ENCODE peak calls at places on chromosome 12, in eight cellular contexts. W is naive thymus-derived CD4-positive, alpha-beta T cell; C is psoas muscle; L is lower lobe of right lung; Y is small intestine; H is A673; D is cardiac muscle cell; I is body of pancreas. P is an unnamed sample.

GRCh38 chr12:84889818-84890217 is 22.8 kb downstream of the SLC6A15 start:
- DNase-seq in W (no peak), C (no peak), L (no peak), Y (no peak), H (no peak), D (no peak), I (no peak), P (no peak)

GRCh38 chr12:10404798-10405197 is 4.8 kb downstream of the KLRC4 start:
- DNase-seq in W (no peak), C (no peak), L (no peak), Y (no peak), H (no peak), D (no peak), I (no peak), P (no peak)

GRCh38 chr12:104583311-104583710 is 126.6 kb downstream of the CHST11 start:
- DNase-seq in W (no peak), C (no peak), L (no peak), Y (no peak), H (no peak), D (no peak), I (no peak), P (no peak)

GRCh38 chr12:49983892-49984291 is 11.1 kb downstream of the AQP6 start:
- DNase-seq in W (no peak), C (no peak), L (no peak), Y (peak; percentile 11), H (peak; percentile 92), D (peak; percentile 62), I (no peak), P (no peak)

GRCh38 chr12:55019784-55020183 is at the start of gene NEUROD4:
- DNase-seq in W (peak; percentile 22), C (no peak), L (peak; percentile 53), Y (peak; percentile 5), H (peak; percentile 5), D (peak; percentile 93), I (peak; percentile 54), P (peak; percentile 62)

GRCh38 chr12:53798575-53798974 is 46.8 kb upstream of the CISTR start:
- DNase-seq in W (no peak), C (no peak), L (no peak), Y (no peak), H (no peak), D (no peak), I (no peak), P (no peak)

GRCh38 chr12:105554223-105554678 is 223.8 kb downstream of the C12orf75 start:
- DNase-seq in W (no peak), C (no peak), L (no peak), Y (no peak), H (no peak), D (no peak), I (no peak), P (peak; percentile 96)

GRCh38 chr12:6833189-6833890 is 5.1 kb downstream of the P3H3 start:
- DNase-seq in W (no peak), C (no peak), L (no peak), Y (no peak), H (no peak), D (no peak), I (no peak), P (no peak)

GRCh38 chr12:54657048-54657696 is 9.0 kb upstream of the DCD start:
- DNase-seq in W (no peak), C (no peak), L (no peak), Y (no peak), H (peak; percentile 42), D (no peak), I (no peak), P (no peak)

GRCh38 chr12:107591095-107591375 is 94.6 kb upstream of the PWP1 start:
- DNase-seq in W (no peak), C (no peak), L (no peak), Y (no peak), H (no peak), D (no peak), I (no peak), P (no peak)

GRCh38 chr12:7069386-7069785 is 8.9 kb downstream of the C1S start:
- DNase-seq in W (no peak), C (no peak), L (no peak), Y (no peak), H (no peak), D (no peak), I (no peak), P (no peak)

GRCh38 chr12:25276199-25276937 is 25.6 kb upstream of the KRAS start:
- DNase-seq in W (no peak), C (no peak), L (no peak), Y (peak; percentile 80), H (peak; percentile 54), D (no peak), I (peak; percentile 70), P (peak; percentile 55)

GRCh38 chr12:66107451-66107915 is 23.1 kb downstream of the LLPH start:
- DNase-seq in W (peak; percentile 68), C (peak; percentile 27), L (no peak), Y (peak; percentile 87), H (peak; percentile 98), D (peak; percentile 87), I (peak; percentile 56), P (peak; percentile 82)

GRCh38 chr12:42609605-42610004 is 20.1 kb upstream of the PRICKLE1 start:
- DNase-seq in W (no peak), C (peak; percentile 15), L (no peak), Y (no peak), H (no peak), D (no peak), I (no peak), P (no peak)

GRCh38 chr12:104576980-104577925 is 120.5 kb downstream of the CHST11 start:
- DNase-seq in W (no peak), C (no peak), L (no peak), Y (no peak), H (no peak), D (no peak), I (no peak), P (no peak)

DNA sequence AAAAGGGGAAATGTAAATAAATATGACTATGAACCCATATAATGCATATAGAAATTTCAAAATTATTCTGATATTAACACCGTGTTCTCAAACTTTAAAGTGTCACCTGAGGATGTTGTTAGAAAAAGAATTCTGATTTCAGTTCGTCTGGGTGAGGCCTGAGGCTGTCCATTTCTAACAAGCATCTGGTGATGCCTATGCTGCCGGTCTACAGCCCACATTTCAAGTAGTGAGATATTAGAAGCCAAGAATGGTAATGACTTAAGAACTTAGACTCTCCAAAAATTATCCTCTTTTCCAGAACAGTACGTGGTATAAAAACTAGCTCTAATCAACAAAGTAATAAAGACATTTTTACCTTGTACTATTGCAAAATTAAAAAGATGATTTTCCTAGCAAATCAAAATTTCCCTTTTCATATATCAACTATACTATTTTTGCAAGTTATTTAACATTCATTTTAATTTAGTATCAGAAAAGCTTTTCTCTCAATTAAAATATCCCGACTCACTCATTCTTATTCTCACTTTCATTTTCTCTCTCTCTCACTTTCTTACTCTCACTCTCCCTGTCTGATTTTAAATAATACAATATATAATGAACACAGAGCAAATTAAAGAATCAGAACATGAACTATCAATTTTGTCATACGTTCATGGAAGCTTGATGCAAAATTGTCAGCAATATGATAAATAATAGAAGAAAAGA is 35.0 kb downstream of the PIK3C2G start:
- DNase-seq in W (no peak), C (no peak), L (no peak), Y (peak; percentile 15), H (no peak), D (no peak), I (no peak), P (no peak)
- H3K4me3 ChIP-seq in W (no peak overlapping the region), C (peak overlapping the region; percentile 17), L (peak overlapping the region; percentile 25), Y (peak overlapping the region; percentile 38), H (peak overlapping the region; percentile 14), D (no peak overlapping the region), I (no peak overlapping the region), P (no peak overlapping the region)

GRCh38 chr12:57604454-57605307 is at the start of gene DTX3:
- DNase-seq in W (peak; percentile 34), C (peak; percentile 34), L (no peak), Y (peak; percentile 8), H (peak; percentile 52), D (peak; percentile 37), I (peak; percentile 46), P (no peak)
- H3K36me3 ChIP-seq in W (peaks cover 30% of the 10 kb centered on the region), C (peaks cover 3% of the 10 kb centered on the region), L (peaks cover 43% of the 10 kb centered on the region), Y (peaks cover 7% of the 10 kb centered on the region), H (peaks cover 6% of the 10 kb centered on the region), D (no peaks in the 10 kb centered on the region), I (peaks cover 2% of the 10 kb centered on the region), P (peaks cover 6% of the 10 kb centered on the region)

GRCh38 chr12:51320695-51321320 is 3.2 kb downstream of the BIN2 start:
- DNase-seq in W (no peak), C (no peak), L (no peak), Y (no peak), H (peak; percentile 35), D (peak; percentile 23), I (no peak), P (peak; percentile 62)

GRCh38 chr12:51321882-51322281 is 2.1 kb downstream of the BIN2 start:
- DNase-seq in W (no peak), C (no peak), L (no peak), Y (no peak), H (no peak), D (no peak), I (no peak), P (no peak)

GRCh38 chr12:51323966-51324895 is at the start of gene BIN2:
- DNase-seq in W (peak; percentile 74), C (peak; percentile 52), L (peak; percentile 85), Y (peak; percentile 37), H (no peak), D (no peak), I (no peak), P (no peak)

GRCh38 chr12:51323317-51323960 is 535 bp downstream of the BIN2 start:
- DNase-seq in W (peak; percentile 73), C (no peak), L (no peak), Y (peak; percentile 31), H (no peak), D (no peak), I (no peak), P (no peak)

DNA sequence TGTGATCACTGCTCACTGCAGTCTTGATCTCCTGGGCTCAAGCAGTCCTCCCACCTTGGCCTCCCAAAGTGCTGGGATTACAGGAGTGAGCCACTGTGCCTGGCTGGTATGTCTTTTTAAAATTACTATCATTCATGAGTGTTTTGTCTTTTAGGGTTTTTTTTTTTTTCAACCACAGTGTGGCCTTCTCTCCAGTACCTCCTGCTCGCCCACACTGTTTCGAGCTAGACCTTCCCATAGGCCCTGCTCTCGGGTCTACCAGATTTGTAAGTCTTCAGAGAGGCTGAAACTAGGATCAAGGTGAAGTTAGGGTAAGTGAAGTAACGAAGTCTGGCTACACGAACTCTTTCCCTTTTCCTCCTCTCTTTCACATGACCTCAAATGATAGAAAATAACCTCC is 1.5 kb downstream of the BIN2 start:
- DNase-seq in W (no peak), C (no peak), L (no peak), Y (no peak), H (no peak), D (no peak), I (no peak), P (no peak)
- H3K4me3 ChIP-seq in W (peak overlapping the region; percentile 58), C (peak overlapping the region; percentile 42), L (peak overlapping the region; percentile 54), Y (peak overlapping the region; percentile 50), H (no peak overlapping the region), D (no peak overlapping the region), I (no peak overlapping the region), P (no peak overlapping the region)

GRCh38 chr12:109202770-109203169 is 86.4 kb downstream of the ACACB start:
- DNase-seq in W (no peak), C (no peak), L (no peak), Y (no peak), H (no peak), D (no peak), I (no peak), P (no peak)
- H3K36me3 ChIP-seq in W (peaks cover 50% of the 10 kb centered on the region), C (peaks cover 19% of the 10 kb centered on the region), L (peaks cover 94% of the 10 kb centered on the region), Y (peaks cover 25% of the 10 kb centered on the region), H (no peaks in the 10 kb centered on the region), D (peaks cover 56% of the 10 kb centered on the region), I (peaks cover 26% of the 10 kb centered on the region), P (no peaks in the 10 kb centered on the region)